ENCODE peak calls at places on chromosomes 1 and 21, in seven cellular contexts. Z, D, M, I, E, F and O are unnamed samples.

GRCh38 chr1:179002552-179003345 is 22.9 kb upstream of the FAM20B start:
- DNase-seq in Z (peak), F (peak), M (no peak), I (peak), D (peak), E (peak), O (peak)

GRCh38 chr1:55645286-55645685 is 430.1 kb upstream of the USP24 start:
- DNase-seq in Z (no peak), M (no peak), E (no peak), D (no peak), F (no peak), I (no peak), O (no peak)

GRCh38 chr1:113423826-113424225 is 33.5 kb downstream of the MAGI3 start:
- DNase-seq in I (no peak), D (no peak), F (no peak), E (no peak), Z (no peak), M (no peak), O (no peak)

GRCh38 chr1:52532732-52533327 is 20.1 kb downstream of the TUT4 start:
- DNase-seq in F (no peak), I (no peak), Z (no peak), E (no peak), D (no peak), M (no peak), O (no peak)

GRCh38 chr1:117815926-117816325 is 113.5 kb downstream of the GDAP2 start:
- DNase-seq in F (no peak), I (no peak), Z (no peak), E (no peak), M (no peak), D (no peak), O (no peak)

GRCh38 chr21:27423906-27424595 is 457.2 kb upstream of the ADAMTS5 start:
- DNase-seq in I (peak), F (no peak), E (no peak), Z (no peak), D (no peak), M (no peak), O (no peak)

GRCh38 chr1:35557118-35557610 is at the start of gene KIAA0319L:
- DNase-seq in D (no peak), Z (peak), M (peak), E (peak), I (peak), F (peak), O (peak)

GRCh38 chr1:205543351-205544305 is 39.2 kb downstream of the CDK18 start:
- DNase-seq in D (no peak), M (no peak), Z (peak), I (peak), F (peak), E (peak), O (peak)

GRCh38 chr1:26351591-26352337 is 2.2 kb downstream of the CRYBG2 start:
- DNase-seq in M (no peak), E (no peak), F (no peak), I (peak), D (no peak), Z (no peak), O (no peak)

GRCh38 chr1:229380514-229381160 is 37.8 kb upstream of the CCSAP start:
- DNase-seq in M (no peak), I (no peak), F (no peak), Z (no peak), D (no peak), E (no peak), O (no peak)

GRCh38 chr1:235067396-235068154 is 61.1 kb downstream of the TOMM20 start:
- DNase-seq in F (peak), D (no peak), I (peak), E (peak), Z (peak), M (peak), O (peak)
- H3K27ac ChIP-seq in F (peak), D (peak), I (peak), E (peak), Z (peak), M (peak), O (no peak)

DNA sequence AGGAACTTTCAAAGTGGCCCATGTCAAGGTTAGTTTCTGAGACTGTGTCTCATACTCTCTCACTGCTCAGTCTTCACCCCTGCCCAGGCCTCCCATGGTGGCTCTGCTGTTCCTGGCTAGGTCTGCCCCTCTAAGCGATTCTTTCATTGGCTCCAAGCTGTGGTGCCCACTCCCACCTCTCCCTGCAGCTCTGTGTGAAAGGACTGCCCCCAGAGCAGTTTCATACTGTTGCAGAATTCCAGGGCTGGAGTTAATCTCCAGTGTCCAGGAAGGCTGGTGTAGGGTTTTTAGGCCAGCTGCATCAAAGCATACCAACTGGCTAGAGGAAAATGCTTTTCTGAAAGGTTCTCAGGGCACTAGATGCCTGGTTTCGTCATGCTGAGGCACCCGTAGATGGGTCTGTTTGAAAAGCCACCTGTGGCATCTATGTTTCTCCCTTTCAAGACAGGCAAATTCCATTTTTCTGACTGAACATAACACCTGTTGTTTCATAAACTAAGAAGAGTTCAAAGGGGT is 153.3 kb downstream of the PLXNA2 start:
- DNase-seq in M (no peak), E (no peak), D (no peak), I (no peak), F (no peak), Z (no peak), O (no peak)
- H3K27ac ChIP-seq in M (no peak), E (peak), D (no peak), I (peak), F (peak), Z (no peak), O (no peak)

DNA sequence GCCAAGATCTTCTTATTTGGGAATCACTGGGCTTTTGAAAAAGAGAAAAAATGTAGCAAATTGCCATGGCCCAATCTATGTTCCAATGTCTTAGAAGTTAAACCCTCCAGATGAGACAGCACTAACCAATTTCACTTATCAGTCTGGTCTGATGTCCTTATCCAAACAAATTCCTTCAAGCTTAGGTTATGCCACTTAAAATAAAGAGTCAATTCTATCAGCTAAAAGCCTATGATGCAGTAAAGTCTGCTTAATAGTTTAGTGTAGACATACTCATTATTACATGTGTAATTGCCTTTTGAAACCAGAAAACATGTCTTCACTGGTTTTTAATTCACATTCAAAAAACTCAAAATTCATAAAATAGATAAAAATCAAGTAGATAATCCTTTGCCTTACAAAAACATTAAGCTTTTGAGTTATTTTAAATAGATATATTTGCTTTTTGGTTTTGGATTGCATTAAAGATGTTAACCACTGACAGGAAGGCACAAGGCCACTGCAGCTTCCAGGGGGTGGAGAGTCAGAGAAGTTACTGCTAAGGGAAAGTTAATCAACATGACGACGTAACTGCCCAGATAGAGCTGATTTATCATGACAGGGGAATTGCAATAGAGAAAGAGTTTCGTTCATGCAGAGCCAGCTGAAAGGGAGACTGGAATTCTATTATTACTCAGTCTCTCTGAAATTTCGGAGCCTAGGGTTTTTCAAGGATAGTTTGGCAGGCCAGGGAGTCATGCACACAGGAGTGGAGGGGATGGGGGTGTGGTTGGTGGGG is 106.1 kb downstream of the MAP3K21 start:
- DNase-seq in I (no peak), E (no peak), M (no peak), F (no peak), Z (no peak), D (no peak), O (no peak)
- H3K27ac ChIP-seq in I (no peak), E (no peak), M (no peak), F (no peak), Z (no peak), D (no peak), O (no peak)

DNA sequence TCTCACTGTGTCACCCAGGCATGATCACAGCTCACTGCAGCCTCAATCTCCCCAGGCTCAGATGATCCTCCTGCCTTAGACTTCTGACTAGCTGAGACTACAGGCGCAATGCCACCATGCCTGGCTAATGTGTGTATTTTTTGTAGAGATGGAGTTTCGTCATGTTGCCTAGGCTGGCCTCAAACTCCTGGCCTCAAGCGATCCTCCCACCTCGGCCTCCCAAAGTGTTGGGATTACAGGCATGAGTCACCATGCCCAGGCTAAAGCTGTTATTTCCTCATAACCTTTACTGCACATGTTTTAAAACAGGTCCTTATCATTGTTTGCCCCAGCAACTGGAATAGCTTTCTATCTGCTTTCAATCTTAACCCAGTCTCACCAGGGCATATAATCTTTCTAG is 2.9 kb downstream of the SARS1 start:
- DNase-seq in D (no peak), E (no peak), M (no peak), F (no peak), I (no peak), Z (no peak), O (no peak)
- H3K27ac ChIP-seq in D (no peak), E (no peak), M (no peak), F (no peak), I (peak), Z (no peak), O (no peak)

GRCh38 chr1:61452354-61452990 is 272.5 kb downstream of the TM2D1 start:
- DNase-seq in E (no peak), D (no peak), F (no peak), M (no peak), I (peak), Z (no peak), O (no peak)

GRCh38 chr1:61453111-61453961 is 271.6 kb downstream of the TM2D1 start:
- DNase-seq in M (peak), E (peak), D (peak), Z (peak), F (peak), I (peak), O (peak)

GRCh38 chr1:61449410-61449809 is 275.5 kb downstream of the TM2D1 start:
- DNase-seq in I (no peak), D (no peak), E (no peak), Z (no peak), F (no peak), M (no peak), O (no peak)

GRCh38 chr1:61450454-61451213 is 274.3 kb downstream of the TM2D1 start:
- DNase-seq in I (no peak), E (no peak), F (peak), Z (no peak), D (no peak), M (no peak), O (no peak)

GRCh38 chr1:61451214-61451968 is 273.6 kb downstream of the TM2D1 start:
- DNase-seq in I (no peak), Z (no peak), F (no peak), D (no peak), E (no peak), M (no peak), O (no peak)
- H3K27ac ChIP-seq in I (no peak), Z (no peak), F (peak), D (no peak), E (peak), M (peak), O (no peak)

DNA sequence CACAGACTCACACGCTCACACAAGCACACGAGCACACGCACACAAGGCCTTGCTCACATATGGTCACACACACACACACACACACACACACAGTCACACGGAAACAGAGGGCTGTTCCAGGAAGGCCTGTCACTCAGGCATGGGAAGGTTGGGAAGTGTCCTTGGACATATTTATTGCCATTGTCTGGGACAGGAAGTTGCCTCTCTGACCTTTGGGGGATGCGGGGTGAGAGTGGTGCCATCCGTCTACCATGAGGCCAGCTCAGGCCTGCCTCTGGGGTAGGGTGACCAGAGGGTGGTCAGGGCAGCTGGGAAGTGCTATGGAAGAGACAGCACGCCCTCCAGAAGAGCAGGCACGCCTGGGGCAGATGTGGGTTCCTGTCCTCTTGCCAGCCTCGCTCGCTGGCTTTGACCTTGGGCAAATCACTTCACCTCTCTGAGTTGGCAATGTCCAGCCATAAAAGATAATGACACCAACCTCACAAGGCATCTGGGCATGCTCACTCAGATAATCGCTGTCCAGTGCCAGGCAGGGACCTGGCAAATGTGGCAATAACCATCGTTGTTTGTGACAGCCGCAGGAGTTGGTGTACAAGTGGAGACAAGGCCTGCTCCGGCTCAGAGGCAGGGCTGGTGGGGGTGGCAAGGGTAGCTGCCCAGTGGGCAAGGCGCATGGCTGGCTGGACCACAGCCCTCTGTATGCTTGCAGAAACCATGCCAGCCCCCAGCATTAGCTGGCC is 8.0 kb upstream of the GUCA2A start:
- DNase-seq in E (peak), D (no peak), M (no peak), I (no peak), Z (peak), F (peak), O (no peak)
- H3K27ac ChIP-seq in E (peak), D (no peak), M (peak), I (no peak), Z (peak), F (peak), O (no peak)

GRCh38 chr1:24993871-24994270 is 63.8 kb upstream of the RUNX3 start:
- DNase-seq in E (no peak), F (no peak), M (no peak), I (no peak), D (no peak), Z (no peak), O (no peak)

GRCh38 chr1:24990796-24991195 is 60.7 kb upstream of the RUNX3 start:
- DNase-seq in D (peak), E (no peak), I (no peak), M (no peak), Z (no peak), F (no peak), O (no peak)

GRCh38 chr1:24992761-24993211 is 62.7 kb upstream of the RUNX3 start:
- DNase-seq in D (no peak), Z (no peak), M (no peak), E (no peak), F (no peak), I (no peak), O (no peak)

GRCh38 chr1:24991242-24992037 is 61.4 kb upstream of the RUNX3 start:
- DNase-seq in F (no peak), E (no peak), I (no peak), D (peak), M (no peak), Z (no peak), O (no peak)

GRCh38 chr1:24992124-24992760 is 62.2 kb upstream of the RUNX3 start:
- DNase-seq in M (no peak), D (peak), Z (no peak), E (no peak), I (no peak), F (no peak), O (no peak)
- H3K27ac ChIP-seq in M (peak), D (peak), Z (no peak), E (no peak), I (no peak), F (no peak), O (no peak)

DNA sequence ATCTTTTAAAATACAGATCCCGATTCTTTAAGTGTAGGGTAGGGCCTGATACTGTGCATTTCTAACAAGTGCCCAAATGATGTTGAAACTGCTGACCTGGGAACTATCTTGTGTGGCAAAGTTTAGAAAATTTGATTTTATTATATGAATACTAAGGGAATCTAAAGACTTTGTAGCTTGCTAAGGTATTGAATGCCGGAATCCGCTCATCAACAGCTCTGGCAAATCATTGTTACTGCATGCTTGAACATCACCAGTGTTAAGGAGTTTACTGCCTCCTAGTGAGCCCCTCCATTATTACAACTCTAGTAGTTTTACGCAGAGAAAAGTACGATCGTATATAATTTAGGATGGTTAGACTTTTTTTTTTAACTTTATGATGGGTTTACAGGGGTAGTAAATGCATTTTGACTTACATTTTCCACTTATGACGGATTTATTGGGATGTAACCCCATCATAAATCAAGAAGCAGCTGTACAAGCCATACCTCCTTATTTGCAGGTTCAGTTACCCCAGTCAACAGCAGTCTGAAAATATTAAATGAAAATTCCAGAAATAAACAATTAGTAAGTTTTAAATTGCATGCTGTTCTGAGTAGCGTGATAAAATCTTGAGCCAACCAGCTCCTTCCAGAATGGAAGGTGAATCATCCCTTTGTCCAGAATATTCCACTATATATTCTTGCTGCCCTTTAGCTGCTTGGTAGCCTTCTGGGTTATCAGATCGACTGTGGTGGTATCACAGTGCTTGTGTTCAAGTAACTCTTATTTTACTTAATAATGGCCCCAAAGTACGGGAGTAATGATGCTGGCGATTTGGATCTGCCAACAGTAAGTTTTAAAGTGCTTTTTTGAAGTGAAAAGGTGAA is 898 bp downstream of the TYW3 start:
- DNase-seq in Z (peak), D (peak), I (peak), F (no peak), M (no peak), E (no peak), O (no peak)
- H3K27ac ChIP-seq in Z (peak), D (peak), I (peak), F (peak), M (peak), E (peak), O (peak)

GRCh38 chr1:85315789-85316188 is 39.4 kb upstream of the BCL10 start:
- DNase-seq in F (no peak), Z (no peak), M (no peak), D (no peak), I (no peak), E (no peak), O (no peak)

GRCh38 chr1:85314726-85315125 is 38.3 kb upstream of the BCL10 start:
- DNase-seq in M (no peak), F (no peak), I (peak), E (no peak), D (no peak), Z (no peak), O (no peak)

GRCh38 chr1:85316324-85316723 is 39.9 kb upstream of the BCL10 start:
- DNase-seq in M (no peak), I (no peak), D (no peak), F (no peak), Z (no peak), E (no peak), O (no peak)

GRCh38 chr1:85311818-85312217 is 35.4 kb upstream of the BCL10 start:
- DNase-seq in M (no peak), F (no peak), I (no peak), E (no peak), Z (no peak), D (no peak), O (no peak)

DNA sequence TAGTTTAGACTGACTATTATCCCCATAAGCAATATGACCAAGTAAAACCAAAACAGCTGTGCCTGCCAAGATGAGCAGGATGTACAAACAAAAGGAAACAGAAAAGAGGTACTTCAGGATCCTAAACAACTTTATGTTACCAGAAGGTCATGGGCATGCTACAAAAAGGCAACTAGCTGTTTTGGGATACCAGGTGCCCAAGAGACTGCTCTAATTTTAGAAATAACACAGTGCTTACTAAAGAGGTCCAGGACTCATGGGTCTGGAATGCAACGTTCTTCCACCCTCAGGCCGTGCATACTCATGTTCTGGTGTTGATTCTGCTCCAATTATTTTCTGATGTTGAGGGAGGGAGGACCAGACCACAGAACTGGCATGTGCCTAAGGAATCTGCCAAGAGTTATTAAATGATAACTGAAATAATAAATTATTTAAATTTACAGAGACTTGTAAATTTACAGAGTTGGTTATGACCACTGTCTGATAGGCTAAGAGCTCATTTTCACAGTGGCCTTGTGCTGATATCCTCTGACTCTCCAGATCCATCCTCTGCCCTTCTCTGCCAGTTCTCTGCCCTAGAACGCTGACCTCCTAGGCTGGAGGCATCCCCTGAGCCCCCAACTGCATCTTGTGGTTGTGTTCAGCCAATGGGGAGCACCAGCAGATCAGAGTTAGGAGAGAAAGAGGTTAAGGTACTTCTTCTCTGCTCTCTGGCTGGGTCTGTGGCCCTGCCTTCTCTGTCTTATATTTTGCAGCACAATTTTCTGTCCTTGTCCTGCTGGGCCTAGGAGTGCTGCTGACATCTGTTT is 37.7 kb upstream of the BCL10 start:
- DNase-seq in E (no peak), D (no peak), Z (peak), M (no peak), I (peak), F (no peak), O (no peak)
- H3K27ac ChIP-seq in E (peak), D (no peak), Z (no peak), M (peak), I (peak), F (peak), O (no peak)